ENCODE peak calls at places on chromosomes 7 and 10, in eight cellular contexts. R is upper lobe of right lung, W is H9, Z is DND-41, F is SK-N-SH, S is lung, H is heart right ventricle, I is esophagus squamous epithelium. O is an unnamed sample.

GRCh38 chr7:116443101-116443523 is 56.4 kb upstream of the CAV2 start:
- DNase-seq in F (peak; percentile 13), I (no peak), S (no peak), H (no peak), R (no peak), Z (no peak), W (no peak), O (no peak)

GRCh38 chr7:6614941-6615737 is at the start of gene ZNF853:
- DNase-seq in I (no peak), H (no peak), R (no peak), W (no peak), Z (no peak), S (no peak), F (peak; percentile 93), O (no peak)

GRCh38 chr7:42151309-42151708 is 85.7 kb downstream of the GLI3 start:
- DNase-seq in F (no peak), R (no peak), I (no peak), Z (no peak), S (no peak), W (no peak), H (no peak), O (no peak)

GRCh38 chr10:92690211-92691041 is 671 bp downstream of the HHEX start:
- DNase-seq in R (peak; percentile 87), Z (peak; percentile 34), W (peak; percentile 44), S (peak; percentile 63), F (peak; percentile 59), H (peak; percentile 68), I (no peak), O (peak; percentile 66)

GRCh38 chr7:139774376-139774775 is 3.4 kb downstream of the HIPK2 start:
- DNase-seq in F (no peak), I (no peak), H (no peak), Z (no peak), W (no peak), R (no peak), S (no peak), O (no peak)

GRCh38 chr7:27031289-27032172 is 64.3 kb downstream of the HOXA1 start:
- DNase-seq in R (no peak), Z (no peak), S (no peak), I (no peak), H (no peak), F (no peak), W (no peak), O (no peak)

GRCh38 chr10:131946321-131946751 is 35.4 kb downstream of the BNIP3 start:
- DNase-seq in S (no peak), H (no peak), R (peak; percentile 47), W (no peak), I (no peak), Z (no peak), F (no peak), O (no peak)

GRCh38 chr10:7797582-7797981 is 9.6 kb downstream of the ATP5F1C start:
- DNase-seq in S (no peak), F (peak; percentile 17), W (no peak), I (no peak), R (no peak), Z (no peak), H (peak; percentile 23), O (no peak)

GRCh38 chr7:36216063-36216684 is 63.1 kb downstream of the EEPD1 start:
- DNase-seq in W (no peak), R (no peak), S (no peak), I (no peak), H (no peak), Z (no peak), F (no peak), O (no peak)

GRCh38 chr10:73232887-73233286 is 14.2 kb downstream of the DNAJC9 start:
- DNase-seq in S (no peak), W (peak; percentile 40), Z (no peak), R (no peak), I (no peak), H (no peak), F (no peak), O (no peak)

GRCh38 chr10:70967591-70968588 is 79.5 kb upstream of the PCBD1 start:
- DNase-seq in H (no peak), S (no peak), R (no peak), I (no peak), F (no peak), Z (no peak), W (peak; percentile 34), O (no peak)

GRCh38 chr7:124489925-124490324 is 275.7 kb downstream of the GPR37 start:
- DNase-seq in I (no peak), Z (no peak), F (no peak), H (no peak), R (no peak), W (no peak), S (no peak), O (no peak)

GRCh38 chr10:117477961-117478670 is 64.4 kb upstream of the EMX2 start:
- DNase-seq in F (no peak), R (no peak), I (no peak), H (no peak), S (no peak), Z (no peak), W (no peak), O (no peak)

GRCh38 chr7:43669286-43670081 is 59.8 kb downstream of the COA1 start:
- DNase-seq in R (no peak), Z (no peak), S (no peak), W (peak; percentile 96), I (no peak), H (no peak), F (no peak), O (peak; percentile 85)

GRCh38 chr10:51630618-51631005 is 68.8 kb downstream of the CSTF2T start:
- DNase-seq in S (no peak), H (no peak), R (no peak), F (no peak), I (no peak), W (no peak), Z (no peak), O (no peak)

GRCh38 chr10:90913774-90914420 is 7.0 kb downstream of the ANKRD1 start:
- DNase-seq in Z (no peak), H (no peak), W (no peak), F (no peak), R (no peak), S (no peak), I (no peak), O (no peak)

DNA sequence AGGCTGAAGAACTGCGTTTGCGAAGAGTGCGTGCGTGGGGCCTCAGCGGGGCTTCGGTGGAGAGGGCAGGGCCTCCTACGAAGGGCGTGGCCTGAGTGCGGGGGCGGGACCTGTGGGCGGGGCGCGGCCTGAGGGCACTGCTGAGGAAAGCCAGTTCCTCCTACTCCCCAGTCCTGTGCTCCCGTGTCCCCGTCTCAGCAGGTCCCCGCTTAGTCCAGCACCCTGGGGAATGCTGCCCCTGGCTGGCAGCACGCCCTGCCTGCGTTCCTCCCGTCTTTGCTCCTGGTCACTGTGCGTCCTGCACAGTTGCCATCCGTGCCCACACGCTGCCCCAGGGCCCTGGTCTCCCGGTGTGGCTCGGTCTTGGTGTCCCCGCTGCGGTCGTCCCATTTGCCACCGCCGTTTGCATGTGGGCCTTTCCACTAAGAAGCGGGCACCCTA is 177.1 kb downstream of the ZNF248 start:
- DNase-seq in I (no peak), W (no peak), F (no peak), H (no peak), R (peak; percentile 54), S (no peak), Z (no peak), O (no peak)
- H3K9me3 ChIP-seq in I (peaks cover 55% of the 10 kb centered on the region), W (peaks cover 44% of the 10 kb centered on the region), F (no peaks in the 10 kb centered on the region), H (no peaks in the 10 kb centered on the region), R (no peaks in the 10 kb centered on the region), S (peaks cover 14% of the 10 kb centered on the region), Z (peaks cover 3% of the 10 kb centered on the region), O (no peaks in the 10 kb centered on the region)

DNA sequence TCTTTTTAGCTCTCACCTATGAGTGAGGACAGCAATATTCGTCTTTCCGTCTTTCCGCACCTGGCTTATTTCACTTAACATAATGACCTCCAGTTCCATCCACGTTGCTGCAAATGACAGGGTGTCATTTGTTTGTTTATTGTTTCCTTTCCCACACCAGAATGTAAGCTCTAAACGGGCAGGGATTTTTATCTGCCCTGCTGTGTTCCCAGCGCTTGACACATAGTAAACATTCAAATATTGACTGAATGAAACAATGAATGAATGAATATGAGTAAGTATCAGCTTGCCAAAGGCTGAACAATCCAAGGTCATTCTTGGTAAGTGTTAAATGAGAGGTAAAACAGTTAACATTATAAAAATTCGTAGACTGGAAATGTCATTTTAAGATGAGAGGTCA is 12.8 kb downstream of the SH3PXD2A start:
- DNase-seq in H (no peak), I (no peak), S (no peak), Z (no peak), R (no peak), W (no peak), F (no peak), O (no peak)
- H3K4me1 ChIP-seq in H (peaks cover 82% of the 10 kb centered on the region), I (peaks cover 85% of the 10 kb centered on the region), S (peaks cover 31% of the 10 kb centered on the region), Z (no peaks in the 10 kb centered on the region), R (peaks cover 38% of the 10 kb centered on the region), W (peaks cover 14% of the 10 kb centered on the region), F (peaks cover 42% of the 10 kb centered on the region), O (peaks cover 16% of the 10 kb centered on the region)

GRCh38 chr10:14436233-14436632 is 105.5 kb upstream of the FRMD4A start:
- DNase-seq in I (no peak), Z (no peak), R (no peak), H (no peak), W (no peak), F (no peak), S (no peak), O (no peak)
- H3K9me3 ChIP-seq in I (no peaks in the 10 kb centered on the region), Z (no peaks in the 10 kb centered on the region), R (no peaks in the 10 kb centered on the region), H (no peaks in the 10 kb centered on the region), W (no peaks in the 10 kb centered on the region), F (no peaks in the 10 kb centered on the region), S (no peaks in the 10 kb centered on the region), O (no peaks in the 10 kb centered on the region)

GRCh38 chr10:60349426-60349825 is 40.2 kb downstream of the ANK3 start:
- DNase-seq in R (no peak), H (no peak), F (no peak), W (no peak), S (no peak), I (no peak), Z (no peak), O (no peak)

GRCh38 chr10:60351191-60351853 is 38.4 kb downstream of the ANK3 start:
- DNase-seq in W (no peak), Z (no peak), F (no peak), R (no peak), I (no peak), S (no peak), H (no peak), O (no peak)

GRCh38 chr10:60352105-60352504 is 37.6 kb downstream of the ANK3 start:
- DNase-seq in Z (no peak), H (no peak), S (no peak), R (no peak), W (no peak), F (no peak), I (no peak), O (no peak)

GRCh38 chr10:60350400-60350799 is 39.3 kb downstream of the ANK3 start:
- DNase-seq in H (no peak), F (no peak), R (no peak), Z (no peak), I (no peak), S (no peak), W (no peak), O (no peak)

DNA sequence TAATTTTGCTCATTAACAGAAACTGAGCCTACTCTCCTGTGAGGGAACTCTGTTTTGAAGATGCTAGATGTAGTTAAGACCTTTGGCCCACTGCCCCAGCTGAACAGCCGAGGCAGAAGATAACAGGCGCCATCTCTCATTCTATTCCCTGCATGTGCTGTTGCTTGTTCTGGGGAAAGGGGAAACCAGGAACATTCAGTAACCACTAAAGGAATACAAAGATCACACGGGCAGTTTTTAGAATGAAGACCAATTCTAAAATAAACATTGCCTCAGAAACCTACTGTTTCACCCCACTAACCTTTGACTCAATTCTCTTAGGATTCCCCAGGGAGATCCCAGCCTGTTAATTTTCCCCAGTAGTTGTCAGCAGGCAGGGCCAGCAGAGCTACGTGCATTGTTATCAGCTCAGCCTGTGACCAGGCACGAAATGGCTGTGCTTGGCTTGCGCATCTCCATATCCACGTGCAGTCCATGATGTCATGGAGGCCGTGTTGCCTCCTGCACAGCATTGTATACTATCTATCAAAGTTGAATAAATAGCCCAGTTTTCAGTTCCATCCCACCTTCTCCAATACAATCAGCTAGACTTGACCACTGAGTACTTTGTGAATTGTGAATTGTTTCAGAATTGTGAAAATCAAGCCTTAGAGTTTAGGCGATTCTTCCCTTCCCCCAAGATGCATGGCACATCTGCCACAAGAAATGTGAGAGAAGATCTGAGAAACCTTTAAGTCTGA is 36.0 kb downstream of the ANK3 start:
- DNase-seq in R (no peak), W (no peak), Z (no peak), F (no peak), I (no peak), H (peak; percentile 23), S (no peak), O (no peak)
- H3K4me1 ChIP-seq in R (no peaks in the 10 kb centered on the region), W (no peaks in the 10 kb centered on the region), Z (no peaks in the 10 kb centered on the region), F (peaks cover 18% of the 10 kb centered on the region), I (no peaks in the 10 kb centered on the region), H (peaks cover 27% of the 10 kb centered on the region), S (no peaks in the 10 kb centered on the region), O (no peaks in the 10 kb centered on the region)